ENCODE peak calls at places on chromosomes 4 and X, in five cellular contexts. J, R, X, F and N are unnamed samples.

GRCh38 chr4:79678472-79679202 is 270.6 kb upstream of the GK2 start:
- DNase-seq in F (no peak), R (no peak), X (no peak), J (no peak), N (no peak)

GRCh38 chr4:15938182-15938581 is 358 bp downstream of the FGFBP1 start:
- DNase-seq in J (peak), X (peak), F (no peak), R (peak), N (peak)

GRCh38 chrX:153514259-153514658 is 3.2 kb upstream of the ATP2B3 start:
- DNase-seq in F (no peak), R (no peak), J (no peak), X (no peak), N (no peak)

GRCh38 chr4:54844911-54845310 is 187.2 kb downstream of the KIT start:
- DNase-seq in X (no peak), R (no peak), F (no peak), J (no peak), N (no peak)

GRCh38 chr4:165476214-165477098 is 97.6 kb downstream of the CPE start:
- DNase-seq in R (no peak), F (peak), X (no peak), J (no peak), N (peak)

GRCh38 chrX:45824471-45824870 is 623.8 kb upstream of the DIPK2B start:
- DNase-seq in J (no peak), X (no peak), R (no peak), F (peak), N (peak)

GRCh38 chrX:107684956-107685385 is 56.7 kb downstream of the PRPS1 start:
- DNase-seq in F (no peak), J (peak), X (peak), R (peak), N (peak)

GRCh38 chr4:110959041-110959643 is 336.3 kb upstream of the PITX2 start:
- DNase-seq in F (no peak), J (no peak), R (no peak), X (no peak), N (no peak)

GRCh38 chr4:39427477-39428119 is 20.9 kb downstream of the KLB start:
- DNase-seq in R (no peak), F (no peak), J (no peak), X (no peak), N (no peak)

GRCh38 chr4:37471971-37472370 is 214.2 kb downstream of the RELL1 start:
- DNase-seq in F (no peak), R (peak), X (no peak), J (peak), N (peak)

GRCh38 chr4:168451744-168452394 is 28.4 kb downstream of the DDX60L start:
- DNase-seq in R (no peak), J (no peak), F (no peak), X (no peak), N (peak)

GRCh38 chr4:133903029-133903428 is 298.6 kb downstream of the PABPC4L start:
- DNase-seq in J (no peak), F (no peak), R (no peak), X (no peak), N (no peak)

GRCh38 chr4:41177016-41177415 is 37.3 kb downstream of the APBB2 start:
- DNase-seq in X (no peak), F (no peak), R (no peak), J (no peak), N (no peak)

GRCh38 chr4:168639914-168640313 is 143.1 kb downstream of the PALLD start:
- DNase-seq in X (no peak), R (no peak), J (no peak), F (no peak), N (no peak)

GRCh38 chr4:7787681-7788141 is 151.9 kb downstream of the AFAP1 start:
- DNase-seq in X (no peak), J (no peak), F (no peak), R (peak), N (no peak)

GRCh38 chr4:102143433-102143832 is 201.8 kb downstream of the SLC39A8 start:
- DNase-seq in X (no peak), F (no peak), J (no peak), R (no peak), N (no peak)

GRCh38 chr4:82984459-82984858 is 26.2 kb downstream of the LIN54 start:
- DNase-seq in X (no peak), F (peak), J (no peak), R (no peak), N (no peak)

GRCh38 chrX:106479920-106480319 is 131.9 kb upstream of the RADX start:
- DNase-seq in J (no peak), X (no peak), F (no peak), R (no peak), N (no peak)

GRCh38 chr4:168713193-168713592 is 216.3 kb downstream of the PALLD start:
- DNase-seq in X (no peak), F (no peak), R (no peak), J (no peak), N (no peak)

GRCh38 chr4:9904976-9905587 is 116.2 kb downstream of the SLC2A9 start:
- DNase-seq in R (no peak), X (no peak), J (no peak), F (no peak), N (no peak)

GRCh38 chr4:100641326-100641725 is 123.5 kb upstream of the EMCN start:
- DNase-seq in R (no peak), X (no peak), F (no peak), J (no peak), N (no peak)

GRCh38 chrX:120380699-120381098 is 18.8 kb downstream of the ATP1B4 start:
- DNase-seq in F (no peak), R (no peak), J (no peak), X (peak), N (peak)

GRCh38 chrX:130626521-130626920 is 224.7 kb downstream of the RBMX2 start:
- DNase-seq in J (no peak), X (no peak), R (no peak), F (no peak), N (no peak)

GRCh38 chrX:49276671-49277519 is 7.3 kb downstream of the PPP1R3F start:
- DNase-seq in R (no peak), F (no peak), J (no peak), X (no peak), N (no peak)

GRCh38 chr4:38948551-38948950 is 80.9 kb downstream of the FAM114A1 start:
- DNase-seq in J (peak), R (no peak), X (peak), F (peak), N (no peak)

GRCh38 chrX:154534526-154535322 is 11.9 kb downstream of the G6PD start:
- DNase-seq in J (peak), X (peak), F (peak), R (peak), N (peak)

GRCh38 chr4:110483516-110483915 is 7.6 kb downstream of the ENPEP start:
- DNase-seq in X (no peak), R (no peak), F (no peak), J (no peak), N (no peak)

GRCh38 chrX:146264763-146265375 is 447.2 kb downstream of the SLITRK2 start:
- DNase-seq in F (no peak), R (no peak), X (no peak), J (no peak), N (no peak)

GRCh38 chr4:187908079-187908501 is 87.5 kb upstream of the ZFP42 start:
- DNase-seq in X (no peak), J (no peak), F (peak), R (no peak), N (no peak)

GRCh38 chrX:8987672-8988250 is 46.2 kb downstream of the FAM9B start:
- DNase-seq in F (no peak), J (no peak), R (no peak), X (no peak), N (peak)

GRCh38 chr4:95220205-95221175 is 328.3 kb downstream of the UNC5C start:
- DNase-seq in R (no peak), F (no peak), J (no peak), X (no peak), N (peak)

GRCh38 chr4:177485528-177485927 is 43.3 kb upstream of the AGA start:
- DNase-seq in X (no peak), R (no peak), J (no peak), F (no peak), N (no peak)

GRCh38 chrX:130120746-130121504 is 10.6 kb upstream of the ELF4 start:
- DNase-seq in X (peak), J (peak), F (peak), R (peak), N (no peak)

DNA sequence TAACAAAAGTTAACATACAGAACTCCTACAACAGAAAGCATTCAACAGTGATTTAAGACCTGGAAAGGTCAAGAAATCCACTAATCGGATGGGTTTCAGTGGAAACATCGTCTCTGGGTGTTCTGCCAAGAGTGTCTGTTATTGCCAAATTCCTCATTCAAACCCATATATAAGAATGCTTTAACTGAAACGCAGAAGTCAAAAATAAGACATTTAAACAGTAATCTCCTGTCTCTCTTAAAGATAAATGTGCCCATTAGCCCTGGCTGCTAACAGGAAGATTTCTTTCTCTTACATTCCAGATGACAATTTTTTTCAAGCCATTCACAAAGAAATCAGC is 31.5 kb downstream of the DCTD start:
- DNase-seq in J (no peak), R (no peak), F (no peak), X (no peak), N (no peak)
- H3K4me3 ChIP-seq in J (no peak), R (no peak), F (no peak), X (no peak), N (no peak)

DNA sequence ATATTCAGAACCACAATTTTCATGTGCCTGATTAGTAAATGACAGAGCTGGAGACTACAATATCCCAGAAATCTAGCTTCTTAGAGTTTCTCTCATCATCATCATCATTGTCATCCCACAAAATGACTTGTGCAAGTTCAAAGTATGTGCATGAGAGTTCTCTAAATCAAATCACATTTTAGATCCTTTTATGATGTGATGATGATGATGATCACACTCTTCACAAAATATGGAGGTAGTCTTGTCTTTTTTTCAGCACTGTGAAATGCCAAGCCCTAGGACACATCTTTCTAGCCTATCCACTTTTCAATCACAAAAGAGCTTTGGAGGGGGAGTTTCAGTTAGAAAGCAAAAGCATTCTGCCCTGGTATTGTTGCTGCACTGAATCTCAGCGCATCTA is 7.4 kb downstream of the MBNL3 start:
- DNase-seq in X (no peak), R (no peak), F (no peak), J (no peak), N (no peak)
- H3K4me3 ChIP-seq in X (no peak), R (no peak), F (no peak), J (no peak), N (no peak)

DNA sequence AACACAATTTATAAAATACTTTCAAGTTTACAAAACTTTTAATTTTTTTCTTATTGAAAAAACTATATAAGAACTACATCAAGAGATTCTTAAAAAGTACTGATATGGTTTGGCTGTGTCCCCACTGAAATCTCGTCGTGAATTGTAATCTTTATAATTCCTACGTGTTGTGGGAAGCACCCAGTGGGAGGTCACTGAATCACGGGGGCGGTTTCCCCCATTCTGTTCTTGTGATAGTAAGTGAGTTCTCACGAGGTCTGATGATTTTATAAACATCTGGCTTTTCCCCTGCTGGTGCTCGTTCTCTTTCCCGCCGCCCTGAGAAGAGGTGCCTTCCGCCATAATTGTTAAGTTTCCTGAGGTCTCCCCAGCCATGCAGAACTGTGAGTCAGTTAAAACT is 88.5 kb downstream of the FRAS1 start:
- DNase-seq in J (no peak), R (no peak), X (no peak), F (no peak), N (no peak)
- H3K4me3 ChIP-seq in J (no peak), R (no peak), X (no peak), F (no peak), N (no peak)

GRCh38 chr4:128540122-128540521 is 252.5 kb upstream of the PGRMC2 start:
- DNase-seq in F (no peak), X (no peak), R (no peak), J (no peak), N (no peak)

GRCh38 chr4:128544277-128544676 is 256.7 kb upstream of the PGRMC2 start:
- DNase-seq in X (no peak), R (no peak), J (no peak), F (no peak), N (no peak)

GRCh38 chr4:128542047-128542446 is 254.4 kb upstream of the PGRMC2 start:
- DNase-seq in R (no peak), J (no peak), F (no peak), X (no peak), N (no peak)

GRCh38 chr4:128548381-128548780 is 260.8 kb upstream of the PGRMC2 start:
- DNase-seq in J (no peak), X (no peak), R (no peak), F (no peak), N (no peak)

GRCh38 chr4:128543726-128544125 is 256.1 kb upstream of the PGRMC2 start:
- DNase-seq in F (no peak), J (no peak), X (no peak), R (no peak), N (no peak)
- H3K4me3 ChIP-seq in F (no peak), J (no peak), X (no peak), R (no peak), N (no peak)

GRCh38 chr4:120266602-120267001 is 200.0 kb upstream of the MAD2L1 start:
- DNase-seq in F (no peak), R (no peak), X (no peak), J (no peak), N (no peak)

GRCh38 chr4:120261117-120261516 is 194.5 kb upstream of the MAD2L1 start:
- DNase-seq in X (no peak), R (no peak), F (no peak), J (no peak), N (no peak)

DNA sequence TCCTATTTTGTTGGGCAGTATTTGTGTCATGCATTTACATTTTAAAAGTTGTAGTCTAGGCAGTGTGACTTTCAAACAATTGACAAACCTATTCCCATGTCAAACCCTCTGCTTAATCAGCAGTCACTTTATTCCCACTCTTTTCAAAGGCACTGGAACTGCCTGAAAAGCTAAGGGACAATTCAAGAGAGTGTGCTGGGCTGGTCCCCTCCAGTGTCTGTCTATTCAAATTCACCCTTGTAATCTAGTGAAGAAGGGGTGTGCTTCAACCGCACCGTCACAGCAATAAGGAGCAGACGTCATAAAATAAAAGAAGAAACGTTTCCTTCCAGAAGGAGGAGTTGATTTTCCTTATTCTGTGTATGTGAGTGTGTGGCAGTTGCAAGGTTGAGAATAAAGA is 197.0 kb upstream of the MAD2L1 start:
- DNase-seq in F (no peak), X (no peak), J (no peak), R (no peak), N (no peak)
- H3K4me3 ChIP-seq in F (no peak), X (no peak), J (no peak), R (no peak), N (no peak)

GRCh38 chr4:48483777-48484493 is 792 bp downstream of the SLC10A4 start:
- DNase-seq in J (no peak), X (no peak), R (peak), F (no peak), N (no peak)
- H3K4me3 ChIP-seq in J (no peak), X (no peak), R (peak), F (no peak), N (no peak)

GRCh38 chr4:57763070-57763469 is 652.9 kb upstream of the IGFBP7 start:
- DNase-seq in R (no peak), X (no peak), F (no peak), J (no peak), N (no peak)

DNA sequence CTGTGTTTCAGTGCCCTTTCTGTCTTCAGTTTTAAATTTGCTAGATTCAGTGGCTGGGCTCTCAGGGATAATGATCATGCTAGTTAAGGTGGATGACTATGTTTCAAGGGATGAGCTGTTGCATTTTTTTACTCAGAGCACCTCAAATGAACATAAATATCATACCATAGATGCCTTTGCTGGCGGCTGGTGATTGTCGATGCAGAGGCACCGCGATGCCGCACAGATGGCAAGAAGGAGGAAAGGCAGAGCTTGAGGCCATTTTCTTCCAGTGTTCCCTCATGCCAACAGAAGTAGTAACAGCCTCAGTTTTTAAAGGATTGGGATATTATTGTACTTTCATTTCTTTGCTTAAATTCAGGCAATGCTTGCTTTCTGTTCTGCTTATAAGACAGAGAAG is 654.7 kb upstream of the IGFBP7 start:
- DNase-seq in X (no peak), F (no peak), R (no peak), J (no peak), N (no peak)
- H3K4me3 ChIP-seq in X (no peak), F (no peak), R (no peak), J (no peak), N (no peak)